ENCODE peak calls at places on chromosomes 2 and 18, in ten cellular contexts. One of them, this sample, is unnamed.

GRCh38 chr2:95158891-95159619 is 593 bp downstream of the ZNF514 start:
- DNase-seq in fibroblast of mammary gland: peak
- DNase-seq in NCI-H2029 treated with DMSO at 0.1 percent for 48 hours: peak
- DNase-seq in OCI-M1: peak
- DNase-seq in T-helper 2 cell: no peak
- DNase-seq in HFFc6: peak
- DNase-seq in AG08395: peak
- DNase-seq in left cardiac atrium: peak
- DNase-seq in epithelial cell of esophagus: peak
- DNase-seq in sciatic nerve: peak
- DNase-seq in this sample: no peak

GRCh38 chr2:97911210-97911921 is 84.4 kb downstream of the TMEM131 start:
- DNase-seq in left cardiac atrium: no peak
- DNase-seq in NCI-H2029 treated with DMSO at 0.1 percent for 48 hours: no peak
- DNase-seq in epithelial cell of esophagus: peak
- DNase-seq in OCI-M1: peak
- DNase-seq in HFFc6: peak
- DNase-seq in T-helper 2 cell: no peak
- DNase-seq in sciatic nerve: no peak
- DNase-seq in AG08395: no peak
- DNase-seq in fibroblast of mammary gland: peak
- DNase-seq in this sample: peak

GRCh38 chr2:34188464-34188863 is 589.4 kb upstream of the FAM98A start:
- DNase-seq in T-helper 2 cell: no peak
- DNase-seq in left cardiac atrium: no peak
- DNase-seq in sciatic nerve: no peak
- DNase-seq in OCI-M1: no peak
- DNase-seq in NCI-H2029 treated with DMSO at 0.1 percent for 48 hours: no peak
- DNase-seq in HFFc6: no peak
- DNase-seq in AG08395: no peak
- DNase-seq in fibroblast of mammary gland: no peak
- DNase-seq in epithelial cell of esophagus: peak
- DNase-seq in this sample: no peak

GRCh38 chr2:102021776-102022175 is 30.0 kb downstream of the IL1R2 start:
- DNase-seq in OCI-M1: no peak
- DNase-seq in NCI-H2029 treated with DMSO at 0.1 percent for 48 hours: no peak
- DNase-seq in left cardiac atrium: peak
- DNase-seq in epithelial cell of esophagus: no peak
- DNase-seq in HFFc6: no peak
- DNase-seq in fibroblast of mammary gland: peak
- DNase-seq in sciatic nerve: no peak
- DNase-seq in T-helper 2 cell: no peak
- DNase-seq in AG08395: peak
- DNase-seq in this sample: no peak

GRCh38 chr2:236865052-236865451 is 220.6 kb upstream of the COPS8 start:
- DNase-seq in fibroblast of mammary gland: no peak
- DNase-seq in AG08395: no peak
- DNase-seq in HFFc6: no peak
- DNase-seq in T-helper 2 cell: no peak
- DNase-seq in left cardiac atrium: no peak
- DNase-seq in NCI-H2029 treated with DMSO at 0.1 percent for 48 hours: no peak
- DNase-seq in OCI-M1: no peak
- DNase-seq in epithelial cell of esophagus: no peak
- DNase-seq in sciatic nerve: no peak
- DNase-seq in this sample: no peak

GRCh38 chr2:240393831-240394410 is 41.5 kb upstream of the GPC1 start:
- DNase-seq in NCI-H2029 treated with DMSO at 0.1 percent for 48 hours: no peak
- DNase-seq in OCI-M1: no peak
- DNase-seq in left cardiac atrium: no peak
- DNase-seq in fibroblast of mammary gland: peak
- DNase-seq in sciatic nerve: peak
- DNase-seq in HFFc6: peak
- DNase-seq in epithelial cell of esophagus: no peak
- DNase-seq in AG08395: no peak
- DNase-seq in T-helper 2 cell: no peak
- DNase-seq in this sample: no peak

GRCh38 chr2:232385660-232386489 is 7.3 kb downstream of the ALPP start:
- DNase-seq in left cardiac atrium: no peak
- DNase-seq in T-helper 2 cell: no peak
- DNase-seq in HFFc6: peak
- DNase-seq in epithelial cell of esophagus: no peak
- DNase-seq in NCI-H2029 treated with DMSO at 0.1 percent for 48 hours: no peak
- DNase-seq in sciatic nerve: no peak
- DNase-seq in AG08395: peak
- DNase-seq in OCI-M1: peak
- DNase-seq in fibroblast of mammary gland: peak
- DNase-seq in this sample: no peak

GRCh38 chr2:211860224-211860623 is 678.4 kb downstream of the ERBB4 start:
- DNase-seq in NCI-H2029 treated with DMSO at 0.1 percent for 48 hours: peak
- DNase-seq in T-helper 2 cell: no peak
- DNase-seq in left cardiac atrium: no peak
- DNase-seq in OCI-M1: no peak
- DNase-seq in fibroblast of mammary gland: no peak
- DNase-seq in sciatic nerve: no peak
- DNase-seq in HFFc6: no peak
- DNase-seq in epithelial cell of esophagus: no peak
- DNase-seq in AG08395: no peak
- DNase-seq in this sample: no peak

GRCh38 chr2:64605991-64606494 is 47.7 kb downstream of the SERTAD2 start:
- DNase-seq in sciatic nerve: no peak
- DNase-seq in AG08395: no peak
- DNase-seq in epithelial cell of esophagus: no peak
- DNase-seq in HFFc6: no peak
- DNase-seq in NCI-H2029 treated with DMSO at 0.1 percent for 48 hours: no peak
- DNase-seq in OCI-M1: no peak
- DNase-seq in fibroblast of mammary gland: no peak
- DNase-seq in left cardiac atrium: no peak
- DNase-seq in T-helper 2 cell: no peak
- DNase-seq in this sample: no peak

GRCh38 chr2:25528173-25528572 is 145.2 kb downstream of the DTNB start:
- DNase-seq in NCI-H2029 treated with DMSO at 0.1 percent for 48 hours: no peak
- DNase-seq in T-helper 2 cell: no peak
- DNase-seq in left cardiac atrium: no peak
- DNase-seq in HFFc6: peak
- DNase-seq in sciatic nerve: no peak
- DNase-seq in OCI-M1: no peak
- DNase-seq in fibroblast of mammary gland: peak
- DNase-seq in AG08395: peak
- DNase-seq in epithelial cell of esophagus: peak
- DNase-seq in this sample: no peak

GRCh38 chr2:123687064-123687463 is 338.0 kb upstream of the CNTNAP5 start:
- DNase-seq in sciatic nerve: no peak
- DNase-seq in HFFc6: no peak
- DNase-seq in AG08395: no peak
- DNase-seq in NCI-H2029 treated with DMSO at 0.1 percent for 48 hours: no peak
- DNase-seq in left cardiac atrium: no peak
- DNase-seq in T-helper 2 cell: no peak
- DNase-seq in epithelial cell of esophagus: no peak
- DNase-seq in fibroblast of mammary gland: no peak
- DNase-seq in OCI-M1: no peak
- DNase-seq in this sample: no peak

GRCh38 chr2:119112230-119112629 is 46.3 kb downstream of the C1QL2 start:
- DNase-seq in AG08395: no peak
- DNase-seq in OCI-M1: no peak
- DNase-seq in HFFc6: no peak
- DNase-seq in T-helper 2 cell: no peak
- DNase-seq in NCI-H2029 treated with DMSO at 0.1 percent for 48 hours: no peak
- DNase-seq in sciatic nerve: no peak
- DNase-seq in left cardiac atrium: no peak
- DNase-seq in epithelial cell of esophagus: no peak
- DNase-seq in fibroblast of mammary gland: no peak
- DNase-seq in this sample: no peak

GRCh38 chr2:136117909-136118818 is at the start of gene CXCR4:
- DNase-seq in epithelial cell of esophagus: peak
- DNase-seq in HFFc6: no peak
- DNase-seq in sciatic nerve: peak
- DNase-seq in OCI-M1: peak
- DNase-seq in left cardiac atrium: peak
- DNase-seq in T-helper 2 cell: peak
- DNase-seq in NCI-H2029 treated with DMSO at 0.1 percent for 48 hours: peak
- DNase-seq in fibroblast of mammary gland: peak
- DNase-seq in AG08395: peak
- DNase-seq in this sample: peak

GRCh38 chr2:187408926-187409325 is 39.1 kb downstream of the CALCRL start:
- DNase-seq in T-helper 2 cell: no peak
- DNase-seq in epithelial cell of esophagus: no peak
- DNase-seq in sciatic nerve: no peak
- DNase-seq in OCI-M1: no peak
- DNase-seq in NCI-H2029 treated with DMSO at 0.1 percent for 48 hours: no peak
- DNase-seq in fibroblast of mammary gland: no peak
- DNase-seq in AG08395: no peak
- DNase-seq in left cardiac atrium: no peak
- DNase-seq in HFFc6: no peak
- DNase-seq in this sample: no peak

GRCh38 chr18:4264347-4264791 is 190.7 kb downstream of the DLGAP1 start:
- DNase-seq in OCI-M1: no peak
- DNase-seq in NCI-H2029 treated with DMSO at 0.1 percent for 48 hours: no peak
- DNase-seq in T-helper 2 cell: no peak
- DNase-seq in HFFc6: no peak
- DNase-seq in epithelial cell of esophagus: no peak
- DNase-seq in left cardiac atrium: no peak
- DNase-seq in AG08395: no peak
- DNase-seq in sciatic nerve: peak
- DNase-seq in fibroblast of mammary gland: no peak
- DNase-seq in this sample: no peak

GRCh38 chr18:44934894-44935293 is 254.2 kb downstream of the SETBP1 start:
- DNase-seq in T-helper 2 cell: no peak
- DNase-seq in epithelial cell of esophagus: no peak
- DNase-seq in OCI-M1: no peak
- DNase-seq in fibroblast of mammary gland: no peak
- DNase-seq in HFFc6: no peak
- DNase-seq in left cardiac atrium: no peak
- DNase-seq in AG08395: no peak
- DNase-seq in NCI-H2029 treated with DMSO at 0.1 percent for 48 hours: no peak
- DNase-seq in sciatic nerve: no peak
- DNase-seq in this sample: no peak

GRCh38 chr2:72859831-72860262 is 27.4 kb upstream of the SPR start:
- DNase-seq in left cardiac atrium: peak
- DNase-seq in OCI-M1: peak
- DNase-seq in AG08395: peak
- DNase-seq in fibroblast of mammary gland: peak
- DNase-seq in HFFc6: peak
- DNase-seq in NCI-H2029 treated with DMSO at 0.1 percent for 48 hours: peak
- DNase-seq in T-helper 2 cell: peak
- DNase-seq in epithelial cell of esophagus: peak
- DNase-seq in sciatic nerve: peak
- DNase-seq in this sample: peak

GRCh38 chr2:47086054-47086471 is 69.0 kb downstream of the STPG4 start:
- DNase-seq in OCI-M1: no peak
- DNase-seq in HFFc6: no peak
- DNase-seq in fibroblast of mammary gland: no peak
- DNase-seq in T-helper 2 cell: no peak
- DNase-seq in AG08395: no peak
- DNase-seq in left cardiac atrium: no peak
- DNase-seq in epithelial cell of esophagus: no peak
- DNase-seq in sciatic nerve: peak
- DNase-seq in NCI-H2029 treated with DMSO at 0.1 percent for 48 hours: no peak
- DNase-seq in this sample: no peak

GRCh38 chr2:170073288-170073687 is 104.7 kb upstream of the MYO3B start:
- DNase-seq in OCI-M1: no peak
- DNase-seq in HFFc6: peak
- DNase-seq in fibroblast of mammary gland: peak
- DNase-seq in T-helper 2 cell: no peak
- DNase-seq in sciatic nerve: peak
- DNase-seq in epithelial cell of esophagus: peak
- DNase-seq in NCI-H2029 treated with DMSO at 0.1 percent for 48 hours: peak
- DNase-seq in left cardiac atrium: peak
- DNase-seq in AG08395: peak
- DNase-seq in this sample: no peak

GRCh38 chr2:236119476-236119875 is 48.7 kb downstream of the GBX2 start:
- DNase-seq in sciatic nerve: no peak
- DNase-seq in left cardiac atrium: no peak
- DNase-seq in NCI-H2029 treated with DMSO at 0.1 percent for 48 hours: no peak
- DNase-seq in fibroblast of mammary gland: no peak
- DNase-seq in OCI-M1: no peak
- DNase-seq in HFFc6: no peak
- DNase-seq in AG08395: no peak
- DNase-seq in T-helper 2 cell: no peak
- DNase-seq in epithelial cell of esophagus: no peak
- DNase-seq in this sample: no peak

This sample was measured in MV-4-11.